ENCODE peak calls at places on chromosome 3, in five cellular contexts. I is small intestine; C is OCI-LY7; T is CD8-positive, alpha-beta memory T cell; F is heart right ventricle. U is an unnamed sample.

GRCh38 chr3:115676336-115676735 is 53.0 kb downstream of the GAP43 start:
- DNase-seq in I (no peak), C (no peak), T (no peak), F (no peak), U (no peak)

GRCh38 chr3:10443272-10443671 is 62.1 kb downstream of the ATP2B2 start:
- DNase-seq in I (no peak), C (no peak), T (no peak), F (no peak), U (no peak)

GRCh38 chr3:173660645-173661299 is 263.2 kb downstream of the NLGN1 start:
- DNase-seq in I (no peak), C (no peak), T (no peak), F (no peak), U (no peak)

GRCh38 chr3:18444597-18445420 is 19.7 kb upstream of the SATB1 start:
- DNase-seq in I (peak; percentile 66), C (peak; percentile 60), T (peak; percentile 92), F (peak; percentile 47), U (peak; percentile 66)

GRCh38 chr3:120438971-120439370 is 11.8 kb downstream of the FSTL1 start:
- DNase-seq in I (no peak), C (no peak), T (no peak), F (peak; percentile 83), U (peak; percentile 44)

GRCh38 chr3:76724706-76725105 is 315.2 kb upstream of the ROBO2 start:
- DNase-seq in I (peak; percentile 0), C (no peak), T (no peak), F (no peak), U (no peak)

GRCh38 chr3:185824051-185824466 is 783 bp downstream of the IGF2BP2 start:
- DNase-seq in I (peak; percentile 44), C (no peak), T (no peak), F (peak; percentile 21), U (peak; percentile 27)

GRCh38 chr3:23743141-23743784 is 62.5 kb upstream of the UBE2E1 start:
- DNase-seq in I (no peak), C (no peak), T (no peak), F (no peak), U (no peak)

GRCh38 chr3:107910713-107911259 is 180.0 kb downstream of the CD47 start:
- DNase-seq in I (no peak), C (no peak), T (peak; percentile 4), F (no peak), U (no peak)

GRCh38 chr3:115930922-115931321 is 307.6 kb downstream of the GAP43 start:
- DNase-seq in I (no peak), C (no peak), T (no peak), F (no peak), U (no peak)

GRCh38 chr3:170419301-170420087 is 826 bp downstream of the CLDN11 start:
- DNase-seq in I (no peak), C (no peak), T (no peak), F (peak; percentile 20), U (peak; percentile 49)

GRCh38 chr3:126646662-126647061 is 8.3 kb downstream of the TXNRD3 start:
- DNase-seq in I (no peak), C (no peak), T (no peak), F (no peak), U (no peak)

GRCh38 chr3:156456771-156457224 is 98.1 kb downstream of the SSR3 start:
- DNase-seq in I (no peak), C (no peak), T (no peak), F (no peak), U (no peak)

GRCh38 chr3:4756060-4756775 is 223.0 kb upstream of the BHLHE40 start:
- DNase-seq in I (no peak), C (no peak), T (no peak), F (no peak), U (no peak)

GRCh38 chr3:18189651-18190050 is 235.5 kb downstream of the SATB1 start:
- DNase-seq in I (no peak), C (no peak), T (no peak), F (no peak), U (no peak)

GRCh38 chr3:23387286-23387918 is 184.3 kb downstream of the UBE2E2 start:
- DNase-seq in I (no peak), C (peak; percentile 39), T (no peak), F (no peak), U (no peak)

DNA sequence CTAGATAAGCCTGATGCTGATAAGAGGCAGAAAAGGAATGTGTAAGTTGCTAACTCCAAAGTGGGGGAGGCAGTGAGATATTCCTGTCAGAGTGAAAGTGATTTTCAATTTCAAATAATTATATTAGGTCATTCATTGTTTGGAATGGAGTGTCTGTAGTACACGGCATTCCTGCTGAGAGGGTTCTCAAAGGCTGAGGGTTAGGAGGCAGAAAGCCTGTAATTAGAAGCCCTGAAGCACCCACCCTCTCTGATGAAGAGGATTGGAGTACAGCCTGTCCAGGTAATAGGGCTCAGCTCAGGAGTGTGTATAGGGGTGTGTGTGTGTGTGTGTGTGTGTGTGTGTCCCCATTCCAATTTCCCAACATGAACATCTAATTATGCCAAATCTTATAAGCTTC is 486.8 kb downstream of the MAGI1 start:
- DNase-seq in I (no peak), C (no peak), T (no peak), F (no peak), U (no peak)
- H3K9me3 ChIP-seq in I (no peaks in the 10 kb centered on the region), C (no peaks in the 10 kb centered on the region), T (no peaks in the 10 kb centered on the region), F (no peaks in the 10 kb centered on the region), U (no peaks in the 10 kb centered on the region)

GRCh38 chr3:121913305-121913704 is 19.1 kb downstream of the SLC15A2 start:
- DNase-seq in I (no peak), C (no peak), T (no peak), F (no peak), U (no peak)
- H3K27ac ChIP-seq in I (no peak overlapping the region), C (no peak overlapping the region), T (no peak overlapping the region), F (no peak overlapping the region), U (no peak overlapping the region)

GRCh38 chr3:174775603-174776002 is 83.5 kb upstream of the NAALADL2 start:
- DNase-seq in I (no peak), C (no peak), T (no peak), F (peak; percentile 25), U (no peak)

GRCh38 chr3:174776123-174776522 is 83.0 kb upstream of the NAALADL2 start:
- DNase-seq in I (no peak), C (no peak), T (no peak), F (no peak), U (no peak)

DNA sequence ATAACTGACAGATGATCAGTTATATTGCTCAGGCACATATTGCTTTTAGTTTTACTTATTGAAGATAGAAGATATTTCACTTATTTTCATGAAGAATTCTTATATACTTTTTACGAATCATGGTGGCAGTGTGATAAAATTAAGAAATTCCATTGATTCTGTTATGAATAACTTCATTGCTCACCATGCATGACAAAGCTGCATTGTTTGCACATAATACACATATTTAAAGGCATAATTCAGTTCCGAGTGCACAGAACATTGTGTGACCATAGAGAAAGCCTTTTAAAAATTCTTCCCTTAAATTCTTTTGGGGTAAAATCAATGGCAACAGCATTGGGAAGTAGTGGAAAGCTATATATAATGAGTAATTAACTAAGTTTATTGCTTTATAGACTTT is 82.5 kb upstream of the NAALADL2 start:
- DNase-seq in I (no peak), C (no peak), T (no peak), F (no peak), U (no peak)
- H3K9me3 ChIP-seq in I (no peaks in the 10 kb centered on the region), C (no peaks in the 10 kb centered on the region), T (no peaks in the 10 kb centered on the region), F (no peaks in the 10 kb centered on the region), U (no peaks in the 10 kb centered on the region)

GRCh38 chr3:172216267-172216666 is 176.9 kb downstream of the FNDC3B start:
- DNase-seq in I (no peak), C (no peak), T (no peak), F (no peak), U (no peak)

GRCh38 chr3:172211123-172211522 is 171.7 kb downstream of the FNDC3B start:
- DNase-seq in I (no peak), C (no peak), T (no peak), F (no peak), U (no peak)

GRCh38 chr3:172213168-172213567 is 173.8 kb downstream of the FNDC3B start:
- DNase-seq in I (no peak), C (no peak), T (no peak), F (no peak), U (no peak)

GRCh38 chr3:172216843-172217404 is 177.5 kb downstream of the FNDC3B start:
- DNase-seq in I (no peak), C (no peak), T (no peak), F (no peak), U (no peak)

GRCh38 chr3:172213765-172214358 is 174.5 kb downstream of the FNDC3B start:
- DNase-seq in I (no peak), C (no peak), T (no peak), F (no peak), U (no peak)
- H3K27ac ChIP-seq in I (no peak overlapping the region), C (no peak overlapping the region), T (no peak overlapping the region), F (peak overlapping the region; percentile 23), U (peak overlapping the region; percentile 26)